ENCODE peak calls at places on chromosomes 11 and 22, in four cellular contexts. R is transverse colon, D is body of pancreas, L is left ventricle myocardium inferior. Z is an unnamed sample.

GRCh38 chr22:46887978-46888377 is 125.5 kb downstream of the TBC1D22A start:
- DNase-seq in R (no peak), D (no peak), L (no peak), Z (no peak)

GRCh38 chr11:10730151-10730550 is 20.9 kb upstream of the CTR9 start:
- DNase-seq in R (no peak), D (no peak), L (no peak), Z (no peak)

GRCh38 chr11:19727246-19727645 is 14.6 kb downstream of the NAV2 start:
- DNase-seq in R (no peak), D (no peak), L (no peak), Z (no peak)

GRCh38 chr22:20088263-20088648 is 8.2 kb downstream of the DGCR8 start:
- DNase-seq in R (no peak), D (no peak), L (no peak), Z (no peak)

GRCh38 chr11:60753309-60753708 is 3.4 kb upstream of the MS4A15 start:
- DNase-seq in R (no peak), D (no peak), L (no peak), Z (no peak)

GRCh38 chr11:120594746-120595145 is 83.2 kb downstream of the GRIK4 start:
- DNase-seq in R (no peak), D (no peak), L (no peak), Z (no peak)

GRCh38 chr11:100756556-100756955 is 69.5 kb downstream of the ARHGAP42 start:
- DNase-seq in R (no peak), D (no peak), L (no peak), Z (no peak)

GRCh38 chr11:5547982-5548381 is 358 bp downstream of the OR52H1 start:
- DNase-seq in R (no peak), D (no peak), L (no peak), Z (no peak)

GRCh38 chr22:28582806-28583205 is 96.8 kb downstream of the TTC28 start:
- DNase-seq in R (no peak), D (no peak), L (no peak), Z (no peak)

GRCh38 chr11:44110231-44110679 is 14.8 kb downstream of the EXT2 start:
- DNase-seq in R (peak; percentile 53), D (peak; percentile 65), L (peak; percentile 50), Z (peak; percentile 26)

GRCh38 chr22:48478124-48478523 is 1349.5 kb downstream of the BRD1 start:
- DNase-seq in R (no peak), D (no peak), L (no peak), Z (no peak)

GRCh38 chr11:65870706-65871681 is 1.6 kb downstream of the EFEMP2 start:
- DNase-seq in R (no peak), D (no peak), L (peak; percentile 72), Z (no peak)

GRCh38 chr11:65428578-65429068 is 6.0 kb downstream of the NEAT1 start:
- DNase-seq in R (peak; percentile 73), D (peak; percentile 70), L (no peak), Z (no peak)

GRCh38 chr11:1761857-1762536 is 1.7 kb downstream of the CTSD start:
- DNase-seq in R (no peak), D (no peak), L (no peak), Z (no peak)

GRCh38 chr11:79090191-79090590 is 350.6 kb downstream of the TENM4 start:
- DNase-seq in R (no peak), D (no peak), L (no peak), Z (no peak)

GRCh38 chr22:20228055-20228938 is 39.8 kb downstream of the RTN4R start:
- DNase-seq in R (no peak), D (peak; percentile 54), L (no peak), Z (no peak)

GRCh38 chr22:25380141-25380747 is 160.8 kb downstream of the CRYBB2 start:
- DNase-seq in R (peak; percentile 56), D (no peak), L (no peak), Z (no peak)

GRCh38 chr11:64742940-64743590 is 877 bp downstream of the RASGRP2 start:
- DNase-seq in R (peak; percentile 80), D (peak; percentile 73), L (peak; percentile 84), Z (peak; percentile 89)

GRCh38 chr22:30445438-30445936 is 19.9 kb downstream of the MTFP1 start:
- DNase-seq in R (no peak), D (no peak), L (no peak), Z (no peak)

GRCh38 chr11:221998-222789 is 13.9 kb downstream of the SIRT3 start:
- DNase-seq in R (no peak), D (no peak), L (no peak), Z (peak; percentile 3)

GRCh38 chr22:38505595-38506117 is 455 bp downstream of the DDX17 start:
- DNase-seq in R (peak; percentile 74), D (peak; percentile 86), L (peak; percentile 85), Z (no peak)

GRCh38 chr11:113387605-113388211 is at the start of gene ANKK1:
- DNase-seq in R (peak; percentile 19), D (peak; percentile 52), L (no peak), Z (no peak)
- TF ChIP-seq CTCF in R (peak; percentile 31), D (peak; percentile 36), L (peak; percentile 25), Z (no peak)

DNA sequence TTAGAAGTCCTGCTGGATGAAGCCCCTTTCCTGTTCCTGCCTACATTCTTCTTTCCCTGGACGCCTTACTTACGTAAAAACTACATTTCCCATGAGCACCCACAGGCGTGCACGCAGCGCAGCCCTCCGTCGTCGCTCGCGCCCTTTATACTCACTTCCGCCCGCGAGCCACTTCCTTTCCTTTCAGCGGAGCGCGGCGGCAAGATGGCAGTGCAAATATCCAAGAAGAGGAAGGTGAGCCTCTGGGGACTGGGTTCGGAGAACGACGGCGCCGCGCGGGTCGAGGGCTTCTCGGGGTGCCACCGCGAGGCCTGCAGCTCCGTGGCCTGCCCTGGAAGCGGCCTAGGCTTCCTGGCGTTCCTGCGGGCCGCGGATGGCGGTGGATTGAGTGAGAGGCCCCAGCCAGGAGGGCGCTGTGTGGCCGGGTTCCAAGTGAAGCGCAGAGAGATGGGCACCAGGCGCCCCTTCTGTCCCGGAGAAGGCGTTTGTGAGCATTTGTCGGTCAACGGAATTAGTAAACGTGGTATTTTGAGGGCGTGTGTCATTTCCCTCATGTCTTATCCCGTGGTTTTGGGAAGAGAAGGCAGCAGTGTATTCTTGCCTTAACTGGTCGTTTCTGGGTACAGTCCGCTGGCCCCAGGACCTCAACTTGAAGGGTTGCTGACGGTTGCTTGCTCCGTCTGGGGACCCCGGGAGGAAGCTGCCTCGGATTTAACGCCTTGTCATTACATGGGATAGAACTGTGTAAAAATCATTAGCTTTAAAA is at the start of gene RPS3:
- DNase-seq in R (peak; percentile 94), D (peak; percentile 94), L (peak; percentile 92), Z (peak; percentile 83)
- TF ChIP-seq CTCF in R (peak; percentile 23), D (no peak), L (peak; percentile 24), Z (no peak)

GRCh38 chr22:44990328-44990727 is 19.5 kb downstream of the PHF21B start:
- DNase-seq in R (no peak), D (no peak), L (no peak), Z (no peak)

GRCh38 chr22:44991218-44991617 is 18.6 kb downstream of the PHF21B start:
- DNase-seq in R (no peak), D (no peak), L (no peak), Z (no peak)

GRCh38 chr22:44985906-44986527 is 23.8 kb downstream of the PHF21B start:
- DNase-seq in R (no peak), D (no peak), L (no peak), Z (no peak)

GRCh38 chr22:44990810-44991209 is 19.0 kb downstream of the PHF21B start:
- DNase-seq in R (no peak), D (no peak), L (no peak), Z (no peak)

DNA sequence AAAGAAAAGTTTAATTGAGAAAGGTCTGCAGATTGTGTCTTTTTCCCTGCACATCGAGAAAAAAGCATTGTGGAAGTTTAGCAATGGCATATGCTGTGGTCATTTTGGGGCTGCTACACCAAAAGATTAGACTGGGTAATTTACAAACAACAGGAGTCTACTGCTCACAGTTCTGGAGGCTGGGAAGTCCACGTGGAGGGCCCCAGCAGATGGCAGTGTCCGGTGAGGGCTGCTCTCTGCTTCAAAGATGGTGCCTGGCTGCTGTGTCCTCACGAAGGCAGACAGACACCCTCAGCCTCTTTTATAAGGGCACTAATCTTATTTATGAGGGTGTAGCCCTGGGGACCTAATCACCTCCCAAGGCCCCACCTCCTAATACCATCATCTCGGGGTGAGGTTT is 21.1 kb downstream of the PHF21B start:
- DNase-seq in R (no peak), D (no peak), L (no peak), Z (no peak)
- TF ChIP-seq CTCF in R (no peak), D (no peak), L (no peak), Z (no peak)

GRCh38 chr11:92827132-92827531 is 142.3 kb upstream of the MTNR1B start:
- DNase-seq in R (no peak), D (no peak), L (no peak), Z (no peak)

GRCh38 chr11:92829121-92829520 is 140.3 kb upstream of the MTNR1B start:
- DNase-seq in R (no peak), D (no peak), L (no peak), Z (no peak)

GRCh38 chr11:92828576-92828975 is 140.9 kb upstream of the MTNR1B start:
- DNase-seq in R (no peak), D (no peak), L (no peak), Z (no peak)

GRCh38 chr11:92826136-92826535 is 143.3 kb upstream of the MTNR1B start:
- DNase-seq in R (no peak), D (no peak), L (no peak), Z (no peak)

DNA sequence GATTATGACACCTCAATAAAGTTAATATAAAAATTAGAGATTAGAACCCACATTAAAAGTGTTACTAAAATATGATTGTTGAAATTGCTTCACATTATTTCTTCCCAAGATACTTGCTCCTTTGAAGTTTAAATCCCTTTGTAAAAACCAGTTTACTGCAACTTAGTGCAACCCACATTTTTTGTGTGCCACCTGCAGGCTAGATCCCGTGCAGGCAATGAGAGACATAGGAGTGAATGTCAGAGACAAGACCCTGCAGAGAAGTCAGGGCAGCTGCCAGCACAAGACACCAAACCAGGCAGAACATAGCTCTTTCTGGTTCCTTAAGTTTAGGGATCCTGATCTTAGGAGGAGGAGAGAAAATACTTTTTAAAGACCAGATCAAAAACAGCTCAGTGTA is 142.9 kb upstream of the MTNR1B start:
- DNase-seq in R (no peak), D (no peak), L (no peak), Z (no peak)
- TF ChIP-seq CTCF in R (no peak), D (no peak), L (peak; percentile 38), Z (no peak)

Z was measured in activated B cell treated with CpG ODN at 0.5 μM for 24 hours.